ENCODE peak calls at places on chromosomes 3 and 15, in seven cellular contexts. S, W, M, I, B, Z and J are unnamed samples.

GRCh38 chr3:114128826-114129225 is 50.0 kb downstream of the DRD3 start:
- DNase-seq in S (no peak), W (no peak), M (no peak), I (no peak), B (peak; percentile 75), Z (no peak), J (peak; percentile 18)

GRCh38 chr3:41997702-41998551 is 36.0 kb upstream of the ULK4 start:
- DNase-seq in S (peak; percentile 3), W (no peak), M (peak; percentile 45), I (peak; percentile 55), B (peak; percentile 20), Z (no peak), J (no peak)

GRCh38 chr3:155497930-155498647 is 204.6 kb upstream of the STRIT1 start:
- DNase-seq in S (peak; percentile 50), W (no peak), M (no peak), I (no peak), B (peak; percentile 80), Z (no peak), J (peak; percentile 80)

GRCh38 chr3:150293401-150294001 is 114.6 kb upstream of the TSC22D2 start:
- DNase-seq in S (peak; percentile 81), W (no peak), M (no peak), I (no peak), B (peak; percentile 93), Z (no peak), J (peak; percentile 56)

GRCh38 chr15:30919877-30920550 is 16.3 kb downstream of the FAN1 start:
- DNase-seq in S (no peak), W (no peak), M (no peak), I (no peak), B (no peak), Z (no peak), J (no peak)

GRCh38 chr3:190780524-190780923 is 82.0 kb downstream of the GMNC start:
- DNase-seq in S (peak; percentile 0), W (no peak), M (no peak), I (no peak), B (no peak), Z (no peak), J (no peak)

GRCh38 chr3:108153451-108153981 is 62.7 kb upstream of the CD47 start:
- DNase-seq in S (peak; percentile 75), W (peak; percentile 18), M (peak; percentile 84), I (peak; percentile 70), B (peak; percentile 76), Z (peak; percentile 29), J (peak; percentile 66)

GRCh38 chr15:28014623-28015200 is 84.4 kb downstream of the OCA2 start:
- DNase-seq in S (no peak), W (no peak), M (no peak), I (no peak), B (no peak), Z (no peak), J (no peak)

GRCh38 chr3:172982731-172983364 is 158.2 kb downstream of the SPATA16 start:
- DNase-seq in S (no peak), W (no peak), M (peak; percentile 14), I (no peak), B (peak; percentile 30), Z (no peak), J (no peak)

GRCh38 chr15:85941186-85941855 is 138.3 kb upstream of the AGBL1 start:
- DNase-seq in S (no peak), W (no peak), M (no peak), I (no peak), B (no peak), Z (no peak), J (peak; percentile 9)

GRCh38 chr3:127210654-127210943 is 17.7 kb downstream of the PRR23E start:
- DNase-seq in S (no peak), W (no peak), M (no peak), I (no peak), B (no peak), Z (no peak), J (no peak)

GRCh38 chr15:67745059-67745993 is 80.0 kb upstream of the SKOR1 start:
- DNase-seq in S (peak; percentile 45), W (no peak), M (no peak), I (no peak), B (peak; percentile 39), Z (no peak), J (peak; percentile 18)

GRCh38 chr3:193240436-193240849 is 579 bp upstream of the PLAAT1 start:
- DNase-seq in S (no peak), W (no peak), M (peak; percentile 71), I (peak; percentile 67), B (no peak), Z (no peak), J (peak; percentile 22)

GRCh38 chr3:174342941-174343431 is 516.1 kb upstream of the NAALADL2 start:
- DNase-seq in S (peak; percentile 78), W (no peak), M (no peak), I (no peak), B (no peak), Z (no peak), J (peak; percentile 37)

GRCh38 chr15:76584868-76585572 is 248.4 kb downstream of the ISL2 start:
- DNase-seq in S (no peak), W (no peak), M (no peak), I (no peak), B (no peak), Z (no peak), J (no peak)
- H2BK5ac ChIP-seq in S (no peak overlapping the region), W (no peak overlapping the region), M (no peak overlapping the region), I (no peak overlapping the region), B (no peak overlapping the region), Z (no peak overlapping the region), J (no peak overlapping the region)

GRCh38 chr3:183584246-183584913 is 28.9 kb upstream of the KLHL6 start:
- DNase-seq in S (peak; percentile 53), W (no peak), M (peak; percentile 83), I (no peak), B (peak; percentile 32), Z (no peak), J (peak; percentile 30)
- H3K27ac ChIP-seq in S (peak overlapping the region; percentile 68), W (no peak overlapping the region), M (peak overlapping the region; percentile 70), I (no peak overlapping the region), B (no peak overlapping the region), Z (no peak overlapping the region), J (no peak overlapping the region)

DNA sequence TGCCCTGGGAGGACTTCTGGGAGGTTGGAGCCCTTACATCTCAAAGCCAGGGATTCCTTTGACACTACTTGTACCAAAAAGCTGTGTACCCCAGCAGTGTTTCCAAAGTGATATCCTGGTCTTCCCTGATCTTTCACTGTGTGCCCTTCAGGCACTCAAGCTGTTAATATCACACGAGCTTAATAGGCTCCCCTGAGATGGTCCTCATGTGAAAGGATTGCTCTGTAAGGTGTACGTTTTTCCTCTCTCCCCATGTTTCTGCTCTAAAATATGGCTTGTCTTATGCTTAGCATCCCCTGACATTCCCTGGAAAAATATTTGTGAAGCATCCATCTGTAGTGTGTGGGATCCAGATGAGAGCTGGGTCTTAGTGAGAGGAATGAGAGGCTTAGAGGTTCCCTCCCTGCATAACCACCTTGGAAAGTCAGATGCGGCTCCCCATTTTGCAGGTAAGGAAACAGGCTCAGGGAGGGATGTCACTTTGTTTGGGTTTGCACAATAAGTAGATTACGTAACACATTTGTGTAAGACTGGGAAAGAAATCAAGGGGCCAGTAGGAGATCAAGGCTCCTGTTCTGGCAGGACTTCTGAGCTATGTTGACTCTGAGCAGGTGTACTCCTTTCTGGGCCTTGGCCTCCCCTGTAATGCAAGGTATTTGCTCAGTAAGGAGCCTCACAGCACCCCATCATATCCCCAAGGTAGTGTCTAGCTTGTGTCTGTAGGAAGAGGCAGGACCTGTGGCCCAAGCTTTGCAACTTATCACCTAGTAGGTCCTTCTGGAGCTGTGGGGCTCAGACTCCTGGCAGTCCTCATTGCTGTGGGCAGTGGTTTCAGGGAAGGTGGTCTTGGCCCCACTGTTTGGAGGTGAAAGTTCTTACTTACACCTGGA is 667 bp upstream of the ACOX2 start:
- DNase-seq in S (no peak), W (no peak), M (no peak), I (no peak), B (peak; percentile 8), Z (no peak), J (peak; percentile 41)
- H3K9ac ChIP-seq in S (peak overlapping the region; percentile 19), W (no peak overlapping the region), M (no peak overlapping the region), I (no peak overlapping the region), B (peak overlapping the region; percentile 9), Z (no peak overlapping the region), J (peak overlapping the region; percentile 96)

GRCh38 chr15:78102211-78102610 is 9.8 kb downstream of the SH2D7 start:
- DNase-seq in S (no peak), W (no peak), M (no peak), I (no peak), B (no peak), Z (no peak), J (no peak)
- H2BK5ac ChIP-seq in S (no peak overlapping the region), W (no peak overlapping the region), M (no peak overlapping the region), I (no peak overlapping the region), B (peak overlapping the region; percentile 79), Z (no peak overlapping the region), J (no peak overlapping the region)

GRCh38 chr3:167694121-167694520 is 40.4 kb upstream of the WDR49 start:
- DNase-seq in S (no peak), W (no peak), M (no peak), I (no peak), B (peak; percentile 70), Z (no peak), J (no peak)

GRCh38 chr3:167691366-167691765 is 37.6 kb upstream of the WDR49 start:
- DNase-seq in S (no peak), W (no peak), M (no peak), I (no peak), B (no peak), Z (no peak), J (no peak)
- H3K27ac ChIP-seq in S (no peak overlapping the region), W (no peak overlapping the region), M (no peak overlapping the region), I (no peak overlapping the region), B (no peak overlapping the region), Z (no peak overlapping the region), J (no peak overlapping the region)

GRCh38 chr15:72474912-72475601 is 927 bp downstream of the ARIH1 start:
- DNase-seq in S (peak; percentile 68), W (peak; percentile 56), M (peak; percentile 86), I (peak; percentile 70), B (peak; percentile 58), Z (peak; percentile 21), J (peak; percentile 81)
- H3K9ac ChIP-seq in S (peak overlapping the region; percentile 99), W (peak overlapping the region; percentile 100), M (peak overlapping the region; percentile 100), I (peak overlapping the region; percentile 80), B (peak overlapping the region; percentile 91), Z (peak overlapping the region; percentile 98), J (peak overlapping the region; percentile 100)